ENCODE peak calls at places on chromosomes 3 and 15, in eight cellular contexts. Z is dorsolateral prefrontal cortex, D is thoracic aorta, S is HCEC 1CT, G is H9, F is choroid plexus epithelial cell, U is psoas muscle, B is stromal cell of bone marrow. T is an unnamed sample.

GRCh38 chr3:29494305-29495036 is 213.6 kb downstream of the RBMS3 start:
- DNase-seq in U (no peak), D (no peak), Z (no peak), B (no peak), S (no peak), F (no peak), G (no peak), T (no peak)

GRCh38 chr15:98658831-98659699 is 10.7 kb downstream of the IGF1R start:
- DNase-seq in Z (no peak), F (peak; percentile 64), D (no peak), U (no peak), S (peak; percentile 50), G (no peak), B (peak; percentile 43), T (no peak)

GRCh38 chr3:101898062-101898461 is 48.7 kb downstream of the NFKBIZ start:
- DNase-seq in U (no peak), Z (no peak), S (no peak), B (no peak), G (no peak), F (no peak), D (no peak), T (no peak)

GRCh38 chr3:105715372-105715771 is 153.4 kb downstream of the CBLB start:
- DNase-seq in U (no peak), D (no peak), S (peak; percentile 71), F (peak; percentile 94), G (no peak), B (peak; percentile 73), Z (no peak), T (no peak)

GRCh38 chr3:177281292-177281942 is 84.1 kb upstream of the TBL1XR1 start:
- DNase-seq in B (no peak), U (no peak), S (no peak), Z (no peak), D (no peak), F (no peak), G (no peak), T (no peak)

GRCh38 chr3:13419356-13420050 is 619 bp downstream of the NUP210 start:
- DNase-seq in U (peak; percentile 71), S (no peak), G (peak; percentile 47), Z (peak; percentile 78), F (no peak), D (no peak), B (no peak), T (peak; percentile 18)

GRCh38 chr3:100875239-100875638 is 118.0 kb downstream of the ABI3BP start:
- DNase-seq in S (peak; percentile 68), F (peak; percentile 70), G (no peak), Z (no peak), D (no peak), B (peak; percentile 38), U (no peak), T (peak; percentile 65)

GRCh38 chr15:77012868-77013267 is 17.9 kb downstream of the PSTPIP1 start:
- DNase-seq in S (no peak), F (no peak), B (no peak), U (peak; percentile 39), Z (no peak), D (no peak), G (no peak), T (no peak)

GRCh38 chr3:158097141-158097540 is 9.1 kb downstream of the SHOX2 start:
- DNase-seq in F (no peak), B (no peak), S (no peak), U (no peak), D (no peak), G (no peak), Z (no peak), T (no peak)

GRCh38 chr3:126959144-126959920 is 23.6 kb upstream of the PLXNA1 start:
- DNase-seq in D (no peak), G (no peak), S (no peak), B (no peak), F (no peak), Z (no peak), U (peak; percentile 45), T (peak; percentile 14)

GRCh38 chr15:84980196-84981053 is 1.2 kb upstream of the PDE8A start:
- DNase-seq in S (peak; percentile 77), B (peak; percentile 63), G (peak; percentile 92), U (peak; percentile 92), Z (peak; percentile 90), D (peak; percentile 23), F (peak; percentile 93), T (peak; percentile 92)

GRCh38 chr3:78941587-78941986 is 826.2 kb downstream of the ROBO1 start:
- DNase-seq in F (peak; percentile 78), G (no peak), U (no peak), B (peak; percentile 94), S (peak; percentile 93), D (no peak), Z (no peak), T (no peak)

GRCh38 chr3:191809326-191809949 is 348.5 kb downstream of the PYDC2 start:
- DNase-seq in F (no peak), S (no peak), B (no peak), G (no peak), Z (no peak), U (no peak), D (no peak), T (no peak)

GRCh38 chr3:18422972-18423371 is 2.2 kb downstream of the SATB1 start:
- DNase-seq in D (no peak), U (no peak), Z (no peak), F (no peak), B (no peak), G (no peak), S (no peak), T (no peak)

GRCh38 chr3:15637131-15637951 is 35.8 kb downstream of the BTD start:
- DNase-seq in U (no peak), B (no peak), Z (no peak), G (no peak), F (peak; percentile 35), D (no peak), S (no peak), T (no peak)

GRCh38 chr3:43953814-43954241 is 263.1 kb downstream of the ABHD5 start:
- DNase-seq in G (no peak), U (no peak), F (peak; percentile 62), D (no peak), Z (no peak), B (peak; percentile 54), S (peak; percentile 61), T (no peak)

GRCh38 chr3:44926921-44927320 is 49.1 kb downstream of the ZDHHC3 start:
- DNase-seq in G (no peak), B (no peak), Z (no peak), S (no peak), U (no peak), D (no peak), F (no peak), T (no peak)

GRCh38 chr3:186746008-186746407 is 28.8 kb downstream of the KNG1 start:
- DNase-seq in D (no peak), U (no peak), S (peak; percentile 90), B (peak; percentile 20), G (peak; percentile 85), F (peak; percentile 78), Z (no peak), T (no peak)

GRCh38 chr3:195885036-195885871 is 23.1 kb downstream of the TNK2 start:
- DNase-seq in S (no peak), D (no peak), F (no peak), Z (no peak), B (no peak), G (no peak), U (peak; percentile 92), T (peak; percentile 68)

GRCh38 chr15:79924379-79924778 is 27.6 kb upstream of the MTHFS start:
- DNase-seq in B (no peak), F (no peak), G (no peak), D (no peak), Z (no peak), U (no peak), S (no peak), T (no peak)

GRCh38 chr3:37554364-37554763 is 307.3 kb upstream of the CTDSPL start:
- DNase-seq in G (peak; percentile 67), B (no peak), U (no peak), Z (no peak), F (no peak), D (no peak), S (no peak), T (no peak)

GRCh38 chr3:171841620-171842000 is 1.5 kb upstream of the TMEM212 start:
- DNase-seq in D (no peak), U (no peak), Z (no peak), F (peak; percentile 86), S (no peak), B (no peak), G (no peak), T (no peak)

GRCh38 chr15:59237119-59237853 is 30.6 kb downstream of the LDHAL6B start:
- DNase-seq in Z (no peak), U (no peak), F (no peak), G (no peak), S (peak; percentile 34), B (no peak), D (no peak), T (no peak)

GRCh38 chr15:58931985-58932384 is 1.5 kb downstream of the SLTM start:
- DNase-seq in G (no peak), U (no peak), Z (no peak), S (peak; percentile 54), B (peak; percentile 59), F (peak; percentile 60), D (no peak), T (no peak)

GRCh38 chr15:88982304-88982945 is 69.2 kb upstream of the MFGE8 start:
- DNase-seq in U (peak; percentile 81), D (peak; percentile 40), S (peak; percentile 22), Z (no peak), F (peak; percentile 83), B (peak; percentile 88), G (no peak), T (peak; percentile 92)

GRCh38 chr15:94083467-94083991 is 147.8 kb upstream of the MCTP2 start:
- DNase-seq in U (no peak), G (no peak), D (no peak), S (no peak), B (peak; percentile 61), F (peak; percentile 60), Z (no peak), T (no peak)

GRCh38 chr3:127632035-127632434 is 3.0 kb downstream of the PODXL2 start:
- DNase-seq in F (no peak), B (no peak), Z (no peak), U (no peak), G (no peak), D (no peak), S (no peak), T (no peak)

GRCh38 chr3:38376098-38376816 is 29.7 kb downstream of the XYLB start:
- DNase-seq in Z (no peak), F (no peak), U (no peak), G (no peak), S (no peak), D (no peak), B (no peak), T (no peak)

GRCh38 chr3:158983480-158983879 is 181.6 kb downstream of the MFSD1 start:
- DNase-seq in F (no peak), S (no peak), G (no peak), U (no peak), Z (no peak), B (no peak), D (no peak), T (no peak)

GRCh38 chr3:95715137-95715536 is 1099.3 kb upstream of the EPHA6 start:
- DNase-seq in S (no peak), D (no peak), F (no peak), U (no peak), Z (no peak), G (no peak), B (no peak), T (no peak)

GRCh38 chr15:65069179-65069578 is 1.4 kb upstream of the RASL12 start:
- DNase-seq in G (no peak), U (no peak), D (no peak), B (peak; percentile 82), F (peak; percentile 82), Z (no peak), S (peak; percentile 97), T (peak; percentile 75)

GRCh38 chr3:135781026-135781815 is 184.3 kb upstream of the PPP2R3A start:
- DNase-seq in S (no peak), F (no peak), D (no peak), Z (no peak), U (no peak), B (no peak), G (no peak), T (no peak)

GRCh38 chr15:48617619-48618018 is 27.9 kb downstream of the FBN1 start:
- DNase-seq in U (no peak), D (no peak), G (no peak), F (peak; percentile 99), B (peak; percentile 47), S (peak; percentile 88), Z (no peak), T (peak; percentile 42)

GRCh38 chr15:57485869-57486268 is 105.8 kb upstream of the MYZAP start:
- DNase-seq in U (no peak), D (peak; percentile 41), S (peak; percentile 89), F (peak; percentile 59), G (peak; percentile 86), Z (no peak), B (peak; percentile 40), T (no peak)

T was measured in heart left ventricle.